ENCODE peak calls at places on chromosomes 11 and 22, in ten cellular contexts. One of them, this sample, is unnamed.

GRCh38 chr22:43398246-43398645 is 13.6 kb upstream of the MPPED1 start:
- DNase-seq in T-cell: no peak
- DNase-seq in hepatic stellate cell: no peak
- DNase-seq in HFF-Myc: no peak
- DNase-seq in stimulated activated CD4-positive, alpha-beta T cell treated with anti-CD3 and anti-CD28 coated beads, TNF-alpha, amount 100 ng/mL, for 1 hour: no peak
- DNase-seq in mammary epithelial cell: no peak
- DNase-seq in NCI-H2107: no peak
- DNase-seq in Kasumi-1: no peak
- DNase-seq in NCI-H146: no peak
- DNase-seq in NCI-H524: no peak
- DNase-seq in this sample: no peak

GRCh38 chr11:8285228-8285627 is 21.6 kb upstream of the LMO1 start:
- DNase-seq in T-cell: no peak
- DNase-seq in hepatic stellate cell: no peak
- DNase-seq in HFF-Myc: no peak
- DNase-seq in stimulated activated CD4-positive, alpha-beta T cell treated with anti-CD3 and anti-CD28 coated beads, TNF-alpha, amount 100 ng/mL, for 1 hour: no peak
- DNase-seq in mammary epithelial cell: no peak
- DNase-seq in NCI-H2107: no peak
- DNase-seq in Kasumi-1: no peak
- DNase-seq in NCI-H146: no peak
- DNase-seq in NCI-H524: no peak
- DNase-seq in this sample: no peak

GRCh38 chr22:26642465-26643367 is 14.7 kb upstream of the MIAT start:
- DNase-seq in T-cell: peak; percentile 59
- DNase-seq in hepatic stellate cell: no peak
- DNase-seq in HFF-Myc: no peak
- DNase-seq in stimulated activated CD4-positive, alpha-beta T cell treated with anti-CD3 and anti-CD28 coated beads, TNF-alpha, amount 100 ng/mL, for 1 hour: peak; percentile 44
- DNase-seq in mammary epithelial cell: no peak
- DNase-seq in NCI-H2107: no peak
- DNase-seq in Kasumi-1: peak; percentile 38
- DNase-seq in NCI-H146: peak; percentile 37
- DNase-seq in NCI-H524: no peak
- DNase-seq in this sample: peak; percentile 14

GRCh38 chr22:45159652-45160462 is 3.9 kb upstream of the NUP50 start:
- DNase-seq in T-cell: no peak
- DNase-seq in hepatic stellate cell: no peak
- DNase-seq in HFF-Myc: no peak
- DNase-seq in stimulated activated CD4-positive, alpha-beta T cell treated with anti-CD3 and anti-CD28 coated beads, TNF-alpha, amount 100 ng/mL, for 1 hour: no peak
- DNase-seq in mammary epithelial cell: no peak
- DNase-seq in NCI-H2107: no peak
- DNase-seq in Kasumi-1: peak; percentile 9
- DNase-seq in NCI-H146: no peak
- DNase-seq in NCI-H524: no peak
- DNase-seq in this sample: peak; percentile 56

GRCh38 chr11:72326151-72326842 is 82.3 kb upstream of the PHOX2A start:
- DNase-seq in T-cell: no peak
- DNase-seq in hepatic stellate cell: peak; percentile 27
- DNase-seq in HFF-Myc: no peak
- DNase-seq in stimulated activated CD4-positive, alpha-beta T cell treated with anti-CD3 and anti-CD28 coated beads, TNF-alpha, amount 100 ng/mL, for 1 hour: no peak
- DNase-seq in mammary epithelial cell: peak; percentile 32
- DNase-seq in NCI-H2107: no peak
- DNase-seq in Kasumi-1: no peak
- DNase-seq in NCI-H146: no peak
- DNase-seq in NCI-H524: no peak
- DNase-seq in this sample: no peak

GRCh38 chr11:71249301-71249700 is 3.1 kb downstream of the SHANK2 start:
- DNase-seq in T-cell: no peak
- DNase-seq in hepatic stellate cell: no peak
- DNase-seq in HFF-Myc: no peak
- DNase-seq in stimulated activated CD4-positive, alpha-beta T cell treated with anti-CD3 and anti-CD28 coated beads, TNF-alpha, amount 100 ng/mL, for 1 hour: no peak
- DNase-seq in mammary epithelial cell: no peak
- DNase-seq in NCI-H2107: no peak
- DNase-seq in Kasumi-1: no peak
- DNase-seq in NCI-H146: no peak
- DNase-seq in NCI-H524: no peak
- DNase-seq in this sample: no peak

GRCh38 chr11:70073188-70073817 is 4.8 kb upstream of the ANO1 start:
- DNase-seq in T-cell: no peak
- DNase-seq in hepatic stellate cell: no peak
- DNase-seq in HFF-Myc: no peak
- DNase-seq in stimulated activated CD4-positive, alpha-beta T cell treated with anti-CD3 and anti-CD28 coated beads, TNF-alpha, amount 100 ng/mL, for 1 hour: no peak
- DNase-seq in mammary epithelial cell: no peak
- DNase-seq in NCI-H2107: no peak
- DNase-seq in Kasumi-1: no peak
- DNase-seq in NCI-H146: no peak
- DNase-seq in NCI-H524: no peak
- DNase-seq in this sample: no peak

GRCh38 chr11:95977534-95978174 is 53.7 kb upstream of the MTMR2 start:
- DNase-seq in T-cell: no peak
- DNase-seq in hepatic stellate cell: no peak
- DNase-seq in HFF-Myc: no peak
- DNase-seq in stimulated activated CD4-positive, alpha-beta T cell treated with anti-CD3 and anti-CD28 coated beads, TNF-alpha, amount 100 ng/mL, for 1 hour: no peak
- DNase-seq in mammary epithelial cell: peak; percentile 71
- DNase-seq in NCI-H2107: no peak
- DNase-seq in Kasumi-1: no peak
- DNase-seq in NCI-H146: no peak
- DNase-seq in NCI-H524: no peak
- DNase-seq in this sample: no peak

GRCh38 chr11:57364851-57365660 is 15.9 kb downstream of the PRG3 start:
- DNase-seq in T-cell: no peak
- DNase-seq in hepatic stellate cell: no peak
- DNase-seq in HFF-Myc: no peak
- DNase-seq in stimulated activated CD4-positive, alpha-beta T cell treated with anti-CD3 and anti-CD28 coated beads, TNF-alpha, amount 100 ng/mL, for 1 hour: no peak
- DNase-seq in mammary epithelial cell: no peak
- DNase-seq in NCI-H2107: no peak
- DNase-seq in Kasumi-1: no peak
- DNase-seq in NCI-H146: peak; percentile 33
- DNase-seq in NCI-H524: no peak
- DNase-seq in this sample: no peak

GRCh38 chr11:57072640-57073039 is 83.9 kb downstream of the OR5AK2 start:
- DNase-seq in T-cell: no peak
- DNase-seq in hepatic stellate cell: peak; percentile 52
- DNase-seq in HFF-Myc: peak; percentile 21
- DNase-seq in stimulated activated CD4-positive, alpha-beta T cell treated with anti-CD3 and anti-CD28 coated beads, TNF-alpha, amount 100 ng/mL, for 1 hour: no peak
- DNase-seq in mammary epithelial cell: peak; percentile 97
- DNase-seq in NCI-H2107: no peak
- DNase-seq in Kasumi-1: no peak
- DNase-seq in NCI-H146: no peak
- DNase-seq in NCI-H524: no peak
- DNase-seq in this sample: no peak

GRCh38 chr11:71446942-71447688 is 1.1 kb downstream of the DHCR7 start:
- DNase-seq in T-cell: no peak
- DNase-seq in hepatic stellate cell: peak; percentile 70
- DNase-seq in HFF-Myc: no peak
- DNase-seq in stimulated activated CD4-positive, alpha-beta T cell treated with anti-CD3 and anti-CD28 coated beads, TNF-alpha, amount 100 ng/mL, for 1 hour: no peak
- DNase-seq in mammary epithelial cell: peak; percentile 83
- DNase-seq in NCI-H2107: no peak
- DNase-seq in Kasumi-1: peak; percentile 83
- DNase-seq in NCI-H146: peak; percentile 24
- DNase-seq in NCI-H524: no peak
- DNase-seq in this sample: peak; percentile 73

GRCh38 chr22:28025333-28025732 is 106.3 kb upstream of the PITPNB start:
- DNase-seq in T-cell: no peak
- DNase-seq in hepatic stellate cell: no peak
- DNase-seq in HFF-Myc: no peak
- DNase-seq in stimulated activated CD4-positive, alpha-beta T cell treated with anti-CD3 and anti-CD28 coated beads, TNF-alpha, amount 100 ng/mL, for 1 hour: no peak
- DNase-seq in mammary epithelial cell: no peak
- DNase-seq in NCI-H2107: no peak
- DNase-seq in Kasumi-1: no peak
- DNase-seq in NCI-H146: no peak
- DNase-seq in NCI-H524: no peak
- DNase-seq in this sample: no peak

GRCh38 chr22:45994516-45995404 is 17.8 kb upstream of the WNT7B start:
- DNase-seq in T-cell: peak; percentile 79
- DNase-seq in hepatic stellate cell: peak; percentile 82
- DNase-seq in HFF-Myc: no peak
- DNase-seq in stimulated activated CD4-positive, alpha-beta T cell treated with anti-CD3 and anti-CD28 coated beads, TNF-alpha, amount 100 ng/mL, for 1 hour: peak; percentile 60
- DNase-seq in mammary epithelial cell: peak; percentile 40
- DNase-seq in NCI-H2107: peak; percentile 55
- DNase-seq in Kasumi-1: peak; percentile 37
- DNase-seq in NCI-H146: peak; percentile 53
- DNase-seq in NCI-H524: peak; percentile 39
- DNase-seq in this sample: no peak

GRCh38 chr11:72676874-72677341 is 2.7 kb upstream of the PDE2A start:
- DNase-seq in T-cell: peak; percentile 71
- DNase-seq in hepatic stellate cell: peak; percentile 63
- DNase-seq in HFF-Myc: no peak
- DNase-seq in stimulated activated CD4-positive, alpha-beta T cell treated with anti-CD3 and anti-CD28 coated beads, TNF-alpha, amount 100 ng/mL, for 1 hour: peak; percentile 10
- DNase-seq in mammary epithelial cell: peak; percentile 32
- DNase-seq in NCI-H2107: no peak
- DNase-seq in Kasumi-1: peak; percentile 47
- DNase-seq in NCI-H146: peak; percentile 17
- DNase-seq in NCI-H524: no peak
- DNase-seq in this sample: no peak

GRCh38 chr11:10564692-10565318 is 3.7 kb downstream of the LYVE1 start:
- DNase-seq in T-cell: no peak
- DNase-seq in hepatic stellate cell: no peak
- DNase-seq in HFF-Myc: no peak
- DNase-seq in stimulated activated CD4-positive, alpha-beta T cell treated with anti-CD3 and anti-CD28 coated beads, TNF-alpha, amount 100 ng/mL, for 1 hour: no peak
- DNase-seq in mammary epithelial cell: no peak
- DNase-seq in NCI-H2107: no peak
- DNase-seq in Kasumi-1: peak; percentile 41
- DNase-seq in NCI-H146: no peak
- DNase-seq in NCI-H524: no peak
- DNase-seq in this sample: no peak

This sample was measured in GF-D8.